ENCODE peak calls at places on chromosomes 16 and 17, in nine cellular contexts. One of them, this sample, is unnamed.
A peak's percentile ranks its signal among the peaks of the same experiment; 100 is the strongest.

GRCh38 chr17:67157732-67158639 is 87.0 kb downstream of the HELZ start:
- DNase-seq in T-cell: no peak
- DNase-seq in CD4-positive, alpha-beta T cell: no peak
- DNase-seq in AG08395: peak; percentile 32
- DNase-seq in Karpas-422: peak; percentile 69
- DNase-seq in HFFc6: peak; percentile 27
- DNase-seq in stimulated activated CD4-positive, alpha-beta T cell treated with anti-CD3 and anti-CD28 coated beads, Interleukin-1b, Interleukin-23, amount 100 ng/mL, for 24 hours: no peak
- DNase-seq in GM03348: peak; percentile 36
- DNase-seq in activated CD4-positive, alpha-beta T cell treated with anti-CD3 and anti-CD28 coated beads, Interleukin-2, amount 10 ng/mL, durations not matched to agents 7 days and 5 days: no peak
- DNase-seq in this sample: peak; percentile 21

GRCh38 chr16:55488306-55488705 is 9.3 kb downstream of the MMP2 start:
- DNase-seq in AG08395: peak; percentile 7
- DNase-seq in stimulated activated CD4-positive, alpha-beta T cell treated with anti-CD3 and anti-CD28 coated beads, Interleukin-1b, Interleukin-23, amount 100 ng/mL, for 24 hours: no peak
- DNase-seq in HFFc6: no peak
- DNase-seq in T-cell: no peak
- DNase-seq in Karpas-422: no peak
- DNase-seq in GM03348: no peak
- DNase-seq in activated CD4-positive, alpha-beta T cell treated with anti-CD3 and anti-CD28 coated beads, Interleukin-2, amount 10 ng/mL, durations not matched to agents 7 days and 5 days: no peak
- DNase-seq in CD4-positive, alpha-beta T cell: no peak
- DNase-seq in this sample: no peak

GRCh38 chr16:46950009-46950408 is 23.5 kb downstream of the DNAJA2 start:
- DNase-seq in GM03348: no peak
- DNase-seq in stimulated activated CD4-positive, alpha-beta T cell treated with anti-CD3 and anti-CD28 coated beads, Interleukin-1b, Interleukin-23, amount 100 ng/mL, for 24 hours: no peak
- DNase-seq in activated CD4-positive, alpha-beta T cell treated with anti-CD3 and anti-CD28 coated beads, Interleukin-2, amount 10 ng/mL, durations not matched to agents 7 days and 5 days: no peak
- DNase-seq in Karpas-422: no peak
- DNase-seq in HFFc6: no peak
- DNase-seq in AG08395: no peak
- DNase-seq in CD4-positive, alpha-beta T cell: no peak
- DNase-seq in T-cell: no peak
- DNase-seq in this sample: no peak

GRCh38 chr16:7352114-7352513 is 19.5 kb downstream of the RBFOX1 start:
- DNase-seq in Karpas-422: no peak
- DNase-seq in CD4-positive, alpha-beta T cell: no peak
- DNase-seq in HFFc6: no peak
- DNase-seq in stimulated activated CD4-positive, alpha-beta T cell treated with anti-CD3 and anti-CD28 coated beads, Interleukin-1b, Interleukin-23, amount 100 ng/mL, for 24 hours: no peak
- DNase-seq in activated CD4-positive, alpha-beta T cell treated with anti-CD3 and anti-CD28 coated beads, Interleukin-2, amount 10 ng/mL, durations not matched to agents 7 days and 5 days: no peak
- DNase-seq in AG08395: no peak
- DNase-seq in T-cell: no peak
- DNase-seq in GM03348: no peak
- DNase-seq in this sample: no peak

GRCh38 chr17:47692895-47693666 is 880 bp upstream of the TBKBP1 start:
- DNase-seq in activated CD4-positive, alpha-beta T cell treated with anti-CD3 and anti-CD28 coated beads, Interleukin-2, amount 10 ng/mL, durations not matched to agents 7 days and 5 days: no peak
- DNase-seq in HFFc6: no peak
- DNase-seq in Karpas-422: no peak
- DNase-seq in GM03348: peak; percentile 29
- DNase-seq in CD4-positive, alpha-beta T cell: no peak
- DNase-seq in stimulated activated CD4-positive, alpha-beta T cell treated with anti-CD3 and anti-CD28 coated beads, Interleukin-1b, Interleukin-23, amount 100 ng/mL, for 24 hours: no peak
- DNase-seq in AG08395: no peak
- DNase-seq in T-cell: no peak
- DNase-seq in this sample: no peak

GRCh38 chr16:22635801-22636200 is 125.1 kb downstream of the NPIPB5 start:
- DNase-seq in stimulated activated CD4-positive, alpha-beta T cell treated with anti-CD3 and anti-CD28 coated beads, Interleukin-1b, Interleukin-23, amount 100 ng/mL, for 24 hours: no peak
- DNase-seq in activated CD4-positive, alpha-beta T cell treated with anti-CD3 and anti-CD28 coated beads, Interleukin-2, amount 10 ng/mL, durations not matched to agents 7 days and 5 days: no peak
- DNase-seq in T-cell: no peak
- DNase-seq in AG08395: no peak
- DNase-seq in GM03348: no peak
- DNase-seq in CD4-positive, alpha-beta T cell: no peak
- DNase-seq in Karpas-422: no peak
- DNase-seq in HFFc6: no peak
- DNase-seq in this sample: no peak

GRCh38 chr17:50425682-50426471 is at the start of gene ACSF2:
- DNase-seq in activated CD4-positive, alpha-beta T cell treated with anti-CD3 and anti-CD28 coated beads, Interleukin-2, amount 10 ng/mL, durations not matched to agents 7 days and 5 days: peak; percentile 77
- DNase-seq in stimulated activated CD4-positive, alpha-beta T cell treated with anti-CD3 and anti-CD28 coated beads, Interleukin-1b, Interleukin-23, amount 100 ng/mL, for 24 hours: no peak
- DNase-seq in GM03348: peak; percentile 97
- DNase-seq in AG08395: peak; percentile 88
- DNase-seq in HFFc6: peak; percentile 38
- DNase-seq in CD4-positive, alpha-beta T cell: peak; percentile 67
- DNase-seq in Karpas-422: peak; percentile 90
- DNase-seq in T-cell: peak; percentile 50
- DNase-seq in this sample: peak; percentile 94

GRCh38 chr17:64777413-64778101 is 115.5 kb upstream of the SMURF2 start:
- DNase-seq in T-cell: no peak
- DNase-seq in AG08395: no peak
- DNase-seq in CD4-positive, alpha-beta T cell: no peak
- DNase-seq in HFFc6: no peak
- DNase-seq in Karpas-422: peak; percentile 76
- DNase-seq in activated CD4-positive, alpha-beta T cell treated with anti-CD3 and anti-CD28 coated beads, Interleukin-2, amount 10 ng/mL, durations not matched to agents 7 days and 5 days: no peak
- DNase-seq in GM03348: no peak
- DNase-seq in stimulated activated CD4-positive, alpha-beta T cell treated with anti-CD3 and anti-CD28 coated beads, Interleukin-1b, Interleukin-23, amount 100 ng/mL, for 24 hours: no peak
- DNase-seq in this sample: no peak

GRCh38 chr16:3577302-3577752 is at the start of gene NLRC3:
- DNase-seq in T-cell: peak; percentile 20
- DNase-seq in AG08395: no peak
- DNase-seq in Karpas-422: peak; percentile 80
- DNase-seq in stimulated activated CD4-positive, alpha-beta T cell treated with anti-CD3 and anti-CD28 coated beads, Interleukin-1b, Interleukin-23, amount 100 ng/mL, for 24 hours: no peak
- DNase-seq in CD4-positive, alpha-beta T cell: peak; percentile 53
- DNase-seq in HFFc6: no peak
- DNase-seq in activated CD4-positive, alpha-beta T cell treated with anti-CD3 and anti-CD28 coated beads, Interleukin-2, amount 10 ng/mL, durations not matched to agents 7 days and 5 days: peak; percentile 61
- DNase-seq in GM03348: no peak
- DNase-seq in this sample: no peak

GRCh38 chr16:11030990-11031510 is 86.7 kb downstream of the CLEC16A start:
- DNase-seq in T-cell: no peak
- DNase-seq in stimulated activated CD4-positive, alpha-beta T cell treated with anti-CD3 and anti-CD28 coated beads, Interleukin-1b, Interleukin-23, amount 100 ng/mL, for 24 hours: no peak
- DNase-seq in GM03348: no peak
- DNase-seq in HFFc6: no peak
- DNase-seq in Karpas-422: no peak
- DNase-seq in activated CD4-positive, alpha-beta T cell treated with anti-CD3 and anti-CD28 coated beads, Interleukin-2, amount 10 ng/mL, durations not matched to agents 7 days and 5 days: no peak
- DNase-seq in CD4-positive, alpha-beta T cell: no peak
- DNase-seq in AG08395: no peak
- DNase-seq in this sample: no peak

GRCh38 chr17:71970312-71970711 is 150.5 kb upstream of the SOX9 start:
- DNase-seq in activated CD4-positive, alpha-beta T cell treated with anti-CD3 and anti-CD28 coated beads, Interleukin-2, amount 10 ng/mL, durations not matched to agents 7 days and 5 days: no peak
- DNase-seq in stimulated activated CD4-positive, alpha-beta T cell treated with anti-CD3 and anti-CD28 coated beads, Interleukin-1b, Interleukin-23, amount 100 ng/mL, for 24 hours: no peak
- DNase-seq in HFFc6: peak; percentile 7
- DNase-seq in CD4-positive, alpha-beta T cell: no peak
- DNase-seq in AG08395: no peak
- DNase-seq in Karpas-422: no peak
- DNase-seq in T-cell: no peak
- DNase-seq in GM03348: no peak
- DNase-seq in this sample: no peak

GRCh38 chr17:71114911-71115668 is 945.8 kb downstream of the KCNJ2 start:
- DNase-seq in CD4-positive, alpha-beta T cell: no peak
- DNase-seq in stimulated activated CD4-positive, alpha-beta T cell treated with anti-CD3 and anti-CD28 coated beads, Interleukin-1b, Interleukin-23, amount 100 ng/mL, for 24 hours: no peak
- DNase-seq in HFFc6: no peak
- DNase-seq in activated CD4-positive, alpha-beta T cell treated with anti-CD3 and anti-CD28 coated beads, Interleukin-2, amount 10 ng/mL, durations not matched to agents 7 days and 5 days: no peak
- DNase-seq in T-cell: no peak
- DNase-seq in GM03348: no peak
- DNase-seq in AG08395: no peak
- DNase-seq in Karpas-422: no peak
- DNase-seq in this sample: no peak

GRCh38 chr16:29664133-29664912 is 1.3 kb downstream of the SPN start:
- DNase-seq in AG08395: no peak
- DNase-seq in stimulated activated CD4-positive, alpha-beta T cell treated with anti-CD3 and anti-CD28 coated beads, Interleukin-1b, Interleukin-23, amount 100 ng/mL, for 24 hours: no peak
- DNase-seq in HFFc6: no peak
- DNase-seq in activated CD4-positive, alpha-beta T cell treated with anti-CD3 and anti-CD28 coated beads, Interleukin-2, amount 10 ng/mL, durations not matched to agents 7 days and 5 days: peak; percentile 45
- DNase-seq in Karpas-422: peak; percentile 78
- DNase-seq in CD4-positive, alpha-beta T cell: peak; percentile 28
- DNase-seq in GM03348: no peak
- DNase-seq in T-cell: peak; percentile 32
- DNase-seq in this sample: no peak

GRCh38 chr16:72470541-72470940 is 298.6 kb upstream of the PMFBP1 start:
- DNase-seq in Karpas-422: no peak
- DNase-seq in AG08395: no peak
- DNase-seq in GM03348: no peak
- DNase-seq in HFFc6: no peak
- DNase-seq in activated CD4-positive, alpha-beta T cell treated with anti-CD3 and anti-CD28 coated beads, Interleukin-2, amount 10 ng/mL, durations not matched to agents 7 days and 5 days: no peak
- DNase-seq in CD4-positive, alpha-beta T cell: no peak
- DNase-seq in stimulated activated CD4-positive, alpha-beta T cell treated with anti-CD3 and anti-CD28 coated beads, Interleukin-1b, Interleukin-23, amount 100 ng/mL, for 24 hours: no peak
- DNase-seq in T-cell: no peak
- DNase-seq in this sample: no peak

GRCh38 chr17:49964539-49965521 is 4.2 kb upstream of the DLX4 start:
- DNase-seq in CD4-positive, alpha-beta T cell: peak; percentile 30
- DNase-seq in T-cell: no peak
- DNase-seq in activated CD4-positive, alpha-beta T cell treated with anti-CD3 and anti-CD28 coated beads, Interleukin-2, amount 10 ng/mL, durations not matched to agents 7 days and 5 days: peak; percentile 23
- DNase-seq in Karpas-422: no peak
- DNase-seq in stimulated activated CD4-positive, alpha-beta T cell treated with anti-CD3 and anti-CD28 coated beads, Interleukin-1b, Interleukin-23, amount 100 ng/mL, for 24 hours: no peak
- DNase-seq in HFFc6: no peak
- DNase-seq in AG08395: no peak
- DNase-seq in GM03348: no peak
- DNase-seq in this sample: no peak

GRCh38 chr17:67800495-67800928 is 24.8 kb upstream of the BPTF start:
- DNase-seq in AG08395: peak; percentile 81
- DNase-seq in Karpas-422: peak; percentile 95
- DNase-seq in T-cell: peak; percentile 17
- DNase-seq in GM03348: peak; percentile 89
- DNase-seq in CD4-positive, alpha-beta T cell: peak; percentile 28
- DNase-seq in activated CD4-positive, alpha-beta T cell treated with anti-CD3 and anti-CD28 coated beads, Interleukin-2, amount 10 ng/mL, durations not matched to agents 7 days and 5 days: peak; percentile 41
- DNase-seq in stimulated activated CD4-positive, alpha-beta T cell treated with anti-CD3 and anti-CD28 coated beads, Interleukin-1b, Interleukin-23, amount 100 ng/mL, for 24 hours: no peak
- DNase-seq in HFFc6: peak; percentile 72
- DNase-seq in this sample: peak; percentile 85

GRCh38 chr17:15157051-15157450 is 108.1 kb downstream of the PMP22 start:
- DNase-seq in activated CD4-positive, alpha-beta T cell treated with anti-CD3 and anti-CD28 coated beads, Interleukin-2, amount 10 ng/mL, durations not matched to agents 7 days and 5 days: no peak
- DNase-seq in AG08395: peak; percentile 69
- DNase-seq in Karpas-422: no peak
- DNase-seq in CD4-positive, alpha-beta T cell: no peak
- DNase-seq in stimulated activated CD4-positive, alpha-beta T cell treated with anti-CD3 and anti-CD28 coated beads, Interleukin-1b, Interleukin-23, amount 100 ng/mL, for 24 hours: no peak
- DNase-seq in GM03348: peak; percentile 59
- DNase-seq in T-cell: no peak
- DNase-seq in HFFc6: peak; percentile 8
- DNase-seq in this sample: peak; percentile 66

GRCh38 chr17:43337684-43338428 is 60.9 kb upstream of the ARL4D start:
- DNase-seq in GM03348: no peak
- DNase-seq in HFFc6: no peak
- DNase-seq in stimulated activated CD4-positive, alpha-beta T cell treated with anti-CD3 and anti-CD28 coated beads, Interleukin-1b, Interleukin-23, amount 100 ng/mL, for 24 hours: no peak
- DNase-seq in T-cell: no peak
- DNase-seq in AG08395: no peak
- DNase-seq in Karpas-422: no peak
- DNase-seq in activated CD4-positive, alpha-beta T cell treated with anti-CD3 and anti-CD28 coated beads, Interleukin-2, amount 10 ng/mL, durations not matched to agents 7 days and 5 days: no peak
- DNase-seq in CD4-positive, alpha-beta T cell: no peak
- DNase-seq in this sample: no peak

GRCh38 chr16:89393731-89394406 is 96.5 kb downstream of the ANKRD11 start:
- DNase-seq in GM03348: no peak
- DNase-seq in AG08395: no peak
- DNase-seq in activated CD4-positive, alpha-beta T cell treated with anti-CD3 and anti-CD28 coated beads, Interleukin-2, amount 10 ng/mL, durations not matched to agents 7 days and 5 days: no peak
- DNase-seq in HFFc6: no peak
- DNase-seq in Karpas-422: no peak
- DNase-seq in T-cell: no peak
- DNase-seq in CD4-positive, alpha-beta T cell: no peak
- DNase-seq in stimulated activated CD4-positive, alpha-beta T cell treated with anti-CD3 and anti-CD28 coated beads, Interleukin-1b, Interleukin-23, amount 100 ng/mL, for 24 hours: no peak
- DNase-seq in this sample: no peak

GRCh38 chr17:73343168-73343634 is 31.4 kb upstream of the CDC42EP4 start:
- DNase-seq in T-cell: no peak
- DNase-seq in stimulated activated CD4-positive, alpha-beta T cell treated with anti-CD3 and anti-CD28 coated beads, Interleukin-1b, Interleukin-23, amount 100 ng/mL, for 24 hours: no peak
- DNase-seq in CD4-positive, alpha-beta T cell: no peak
- DNase-seq in HFFc6: no peak
- DNase-seq in Karpas-422: no peak
- DNase-seq in AG08395: peak; percentile 81
- DNase-seq in GM03348: peak; percentile 93
- DNase-seq in activated CD4-positive, alpha-beta T cell treated with anti-CD3 and anti-CD28 coated beads, Interleukin-2, amount 10 ng/mL, durations not matched to agents 7 days and 5 days: no peak
- DNase-seq in this sample: peak; percentile 89

GRCh38 chr16:27677300-27677699 is 127.4 kb downstream of the KATNIP start:
- DNase-seq in Karpas-422: no peak
- DNase-seq in HFFc6: peak; percentile 4
- DNase-seq in CD4-positive, alpha-beta T cell: no peak
- DNase-seq in stimulated activated CD4-positive, alpha-beta T cell treated with anti-CD3 and anti-CD28 coated beads, Interleukin-1b, Interleukin-23, amount 100 ng/mL, for 24 hours: no peak
- DNase-seq in AG08395: no peak
- DNase-seq in activated CD4-positive, alpha-beta T cell treated with anti-CD3 and anti-CD28 coated beads, Interleukin-2, amount 10 ng/mL, durations not matched to agents 7 days and 5 days: no peak
- DNase-seq in T-cell: no peak
- DNase-seq in GM03348: no peak
- DNase-seq in this sample: no peak

GRCh38 chr17:80287038-80287437 is 26.4 kb downstream of the RNF213 start:
- DNase-seq in AG08395: no peak
- DNase-seq in Karpas-422: no peak
- DNase-seq in CD4-positive, alpha-beta T cell: no peak
- DNase-seq in T-cell: no peak
- DNase-seq in HFFc6: no peak
- DNase-seq in stimulated activated CD4-positive, alpha-beta T cell treated with anti-CD3 and anti-CD28 coated beads, Interleukin-1b, Interleukin-23, amount 100 ng/mL, for 24 hours: no peak
- DNase-seq in activated CD4-positive, alpha-beta T cell treated with anti-CD3 and anti-CD28 coated beads, Interleukin-2, amount 10 ng/mL, durations not matched to agents 7 days and 5 days: no peak
- DNase-seq in GM03348: no peak
- DNase-seq in this sample: no peak

GRCh38 chr16:79008036-79008868 is 592.3 kb downstream of the MAF start:
- DNase-seq in HFFc6: no peak
- DNase-seq in Karpas-422: no peak
- DNase-seq in GM03348: no peak
- DNase-seq in AG08395: no peak
- DNase-seq in activated CD4-positive, alpha-beta T cell treated with anti-CD3 and anti-CD28 coated beads, Interleukin-2, amount 10 ng/mL, durations not matched to agents 7 days and 5 days: no peak
- DNase-seq in T-cell: no peak
- DNase-seq in stimulated activated CD4-positive, alpha-beta T cell treated with anti-CD3 and anti-CD28 coated beads, Interleukin-1b, Interleukin-23, amount 100 ng/mL, for 24 hours: no peak
- DNase-seq in CD4-positive, alpha-beta T cell: no peak
- DNase-seq in this sample: no peak

GRCh38 chr17:6570731-6571465 is 14.5 kb upstream of the PITPNM3 start:
- DNase-seq in stimulated activated CD4-positive, alpha-beta T cell treated with anti-CD3 and anti-CD28 coated beads, Interleukin-1b, Interleukin-23, amount 100 ng/mL, for 24 hours: no peak
- DNase-seq in HFFc6: no peak
- DNase-seq in GM03348: no peak
- DNase-seq in Karpas-422: no peak
- DNase-seq in activated CD4-positive, alpha-beta T cell treated with anti-CD3 and anti-CD28 coated beads, Interleukin-2, amount 10 ng/mL, durations not matched to agents 7 days and 5 days: no peak
- DNase-seq in CD4-positive, alpha-beta T cell: no peak
- DNase-seq in AG08395: no peak
- DNase-seq in T-cell: no peak
- DNase-seq in this sample: no peak

GRCh38 chr17:49637050-49637449 is 40.8 kb downstream of the SPOP start:
- DNase-seq in GM03348: peak; percentile 38
- DNase-seq in activated CD4-positive, alpha-beta T cell treated with anti-CD3 and anti-CD28 coated beads, Interleukin-2, amount 10 ng/mL, durations not matched to agents 7 days and 5 days: no peak
- DNase-seq in CD4-positive, alpha-beta T cell: no peak
- DNase-seq in Karpas-422: no peak
- DNase-seq in AG08395: peak; percentile 26
- DNase-seq in stimulated activated CD4-positive, alpha-beta T cell treated with anti-CD3 and anti-CD28 coated beads, Interleukin-1b, Interleukin-23, amount 100 ng/mL, for 24 hours: no peak
- DNase-seq in T-cell: no peak
- DNase-seq in HFFc6: no peak
- DNase-seq in this sample: peak; percentile 20

GRCh38 chr16:3731126-3731935 is 14.0 kb upstream of the TRAP1 start:
- DNase-seq in activated CD4-positive, alpha-beta T cell treated with anti-CD3 and anti-CD28 coated beads, Interleukin-2, amount 10 ng/mL, durations not matched to agents 7 days and 5 days: no peak
- DNase-seq in GM03348: no peak
- DNase-seq in T-cell: no peak
- DNase-seq in HFFc6: no peak
- DNase-seq in stimulated activated CD4-positive, alpha-beta T cell treated with anti-CD3 and anti-CD28 coated beads, Interleukin-1b, Interleukin-23, amount 100 ng/mL, for 24 hours: no peak
- DNase-seq in Karpas-422: no peak
- DNase-seq in AG08395: no peak
- DNase-seq in CD4-positive, alpha-beta T cell: no peak
- DNase-seq in this sample: no peak

GRCh38 chr16:71917900-71918299 is 22.6 kb downstream of the IST1 start:
- DNase-seq in stimulated activated CD4-positive, alpha-beta T cell treated with anti-CD3 and anti-CD28 coated beads, Interleukin-1b, Interleukin-23, amount 100 ng/mL, for 24 hours: no peak
- DNase-seq in CD4-positive, alpha-beta T cell: no peak
- DNase-seq in activated CD4-positive, alpha-beta T cell treated with anti-CD3 and anti-CD28 coated beads, Interleukin-2, amount 10 ng/mL, durations not matched to agents 7 days and 5 days: no peak
- DNase-seq in T-cell: no peak
- DNase-seq in HFFc6: peak; percentile 85
- DNase-seq in Karpas-422: no peak
- DNase-seq in AG08395: peak; percentile 73
- DNase-seq in GM03348: peak; percentile 48
- DNase-seq in this sample: peak; percentile 17

GRCh38 chr16:11583889-11584565 is 2.7 kb downstream of the LITAF start:
- DNase-seq in HFFc6: no peak
- DNase-seq in stimulated activated CD4-positive, alpha-beta T cell treated with anti-CD3 and anti-CD28 coated beads, Interleukin-1b, Interleukin-23, amount 100 ng/mL, for 24 hours: no peak
- DNase-seq in T-cell: no peak
- DNase-seq in activated CD4-positive, alpha-beta T cell treated with anti-CD3 and anti-CD28 coated beads, Interleukin-2, amount 10 ng/mL, durations not matched to agents 7 days and 5 days: peak; percentile 32
- DNase-seq in Karpas-422: no peak
- DNase-seq in CD4-positive, alpha-beta T cell: no peak
- DNase-seq in GM03348: no peak
- DNase-seq in AG08395: no peak
- DNase-seq in this sample: no peak

GRCh38 chr17:41580651-41581365 is 5.9 kb downstream of the KRT14 start:
- DNase-seq in CD4-positive, alpha-beta T cell: no peak
- DNase-seq in stimulated activated CD4-positive, alpha-beta T cell treated with anti-CD3 and anti-CD28 coated beads, Interleukin-1b, Interleukin-23, amount 100 ng/mL, for 24 hours: no peak
- DNase-seq in AG08395: no peak
- DNase-seq in T-cell: no peak
- DNase-seq in HFFc6: no peak
- DNase-seq in activated CD4-positive, alpha-beta T cell treated with anti-CD3 and anti-CD28 coated beads, Interleukin-2, amount 10 ng/mL, durations not matched to agents 7 days and 5 days: no peak
- DNase-seq in Karpas-422: no peak
- DNase-seq in GM03348: no peak
- DNase-seq in this sample: no peak

GRCh38 chr17:33086878-33087277 is 95.2 kb downstream of the SPACA3 start:
- DNase-seq in AG08395: no peak
- DNase-seq in HFFc6: no peak
- DNase-seq in activated CD4-positive, alpha-beta T cell treated with anti-CD3 and anti-CD28 coated beads, Interleukin-2, amount 10 ng/mL, durations not matched to agents 7 days and 5 days: no peak
- DNase-seq in Karpas-422: no peak
- DNase-seq in stimulated activated CD4-positive, alpha-beta T cell treated with anti-CD3 and anti-CD28 coated beads, Interleukin-1b, Interleukin-23, amount 100 ng/mL, for 24 hours: no peak
- DNase-seq in CD4-positive, alpha-beta T cell: no peak
- DNase-seq in GM03348: no peak
- DNase-seq in T-cell: no peak
- DNase-seq in this sample: no peak

GRCh38 chr17:81579821-81580321 is 27.7 kb upstream of the FAAP100 start:
- DNase-seq in stimulated activated CD4-positive, alpha-beta T cell treated with anti-CD3 and anti-CD28 coated beads, Interleukin-1b, Interleukin-23, amount 100 ng/mL, for 24 hours: no peak
- DNase-seq in activated CD4-positive, alpha-beta T cell treated with anti-CD3 and anti-CD28 coated beads, Interleukin-2, amount 10 ng/mL, durations not matched to agents 7 days and 5 days: no peak
- DNase-seq in HFFc6: peak; percentile 85
- DNase-seq in GM03348: peak; percentile 86
- DNase-seq in T-cell: no peak
- DNase-seq in Karpas-422: no peak
- DNase-seq in AG08395: peak; percentile 74
- DNase-seq in CD4-positive, alpha-beta T cell: no peak
- DNase-seq in this sample: peak; percentile 61

This sample was measured in AG20443.